ENCODE peak calls at places on chromosome 1, in six cellular contexts. H is AG04450, V is mesothelial cell of epicardium, T is right atrium auricular region, E is cardiac fibroblast, R is OCI-LY7. K is an unnamed sample.

GRCh38 chr1:54703471-54703870 is 12.2 kb upstream of the TTC4 start:
- DNase-seq in H (no peak), V (no peak), T (no peak), E (no peak), R (no peak), K (no peak)

GRCh38 chr1:245418029-245418428 is 263.2 kb downstream of the KIF26B start:
- DNase-seq in H (no peak), V (no peak), T (no peak), E (no peak), R (no peak), K (no peak)

GRCh38 chr1:234535763-234536515 is 57.0 kb upstream of the TARBP1 start:
- DNase-seq in H (no peak), V (no peak), T (peak; percentile 90), E (peak; percentile 78), R (no peak), K (no peak)

GRCh38 chr1:83583351-83584014 is 415.4 kb downstream of the TTLL7 start:
- DNase-seq in H (no peak), V (no peak), T (no peak), E (no peak), R (no peak), K (no peak)

GRCh38 chr1:98044766-98045165 is 123.9 kb upstream of the DPYD start:
- DNase-seq in H (no peak), V (no peak), T (no peak), E (no peak), R (no peak), K (no peak)

GRCh38 chr1:2198571-2198970 is 4.0 kb upstream of the FAAP20 start:
- DNase-seq in H (no peak), V (no peak), T (no peak), E (no peak), R (no peak), K (no peak)

GRCh38 chr1:155569988-155570592 is 7.5 kb upstream of the ASH1L start:
- DNase-seq in H (no peak), V (no peak), T (no peak), E (peak; percentile 95), R (no peak), K (no peak)

GRCh38 chr1:88610687-88611086 is 73.4 kb upstream of the PKN2 start:
- DNase-seq in H (no peak), V (no peak), T (no peak), E (peak; percentile 31), R (no peak), K (no peak)

GRCh38 chr1:180256353-180257027 is 26.4 kb downstream of the LHX4 start:
- DNase-seq in H (no peak), V (no peak), T (no peak), E (no peak), R (no peak), K (no peak)

GRCh38 chr1:20150969-20151368 is 11.8 kb downstream of the PLA2G2F start:
- DNase-seq in H (no peak), V (no peak), T (no peak), E (no peak), R (no peak), K (no peak)

GRCh38 chr1:42822833-42823392 is 5.7 kb upstream of the SVBP start:
- DNase-seq in H (no peak), V (no peak), T (no peak), E (peak; percentile 43), R (no peak), K (no peak)

GRCh38 chr1:39818482-39818881 is 29.8 kb upstream of the BMP8B start:
- DNase-seq in H (no peak), V (no peak), T (no peak), E (no peak), R (no peak), K (no peak)

GRCh38 chr1:182283746-182284544 is 107.6 kb downstream of the GLUL start:
- DNase-seq in H (no peak), V (no peak), T (no peak), E (no peak), R (no peak), K (no peak)

GRCh38 chr1:29114654-29115053 is 9.0 kb downstream of the TMEM200B start:
- DNase-seq in H (no peak), V (no peak), T (no peak), E (no peak), R (no peak), K (no peak)

GRCh38 chr1:16090076-16090826 is 16.8 kb upstream of the FAM131C start:
- DNase-seq in H (no peak), V (no peak), T (no peak), E (no peak), R (no peak), K (no peak)

GRCh38 chr1:63645301-63645700 is 52.1 kb downstream of the PGM1 start:
- DNase-seq in H (no peak), V (no peak), T (no peak), E (no peak), R (no peak), K (no peak)

GRCh38 chr1:100034465-100034864 is 64.7 kb downstream of the SLC35A3 start:
- DNase-seq in H (peak; percentile 11), V (no peak), T (no peak), E (peak; percentile 53), R (peak; percentile 55), K (no peak)

GRCh38 chr1:42456754-42457089 is 379 bp downstream of the PPCS start:
- DNase-seq in H (no peak), V (no peak), T (no peak), E (peak; percentile 72), R (peak; percentile 83), K (no peak)

GRCh38 chr1:25442178-25442577 is 11.5 kb downstream of the MACO1 start:
- DNase-seq in H (no peak), V (no peak), T (no peak), E (peak; percentile 28), R (no peak), K (no peak)

GRCh38 chr1:228739826-228740225 is 4.5 kb downstream of the RHOU start:
- DNase-seq in H (no peak), V (no peak), T (no peak), E (no peak), R (no peak), K (no peak)

GRCh38 chr1:1175221-1176062 is 1.8 kb downstream of the TTLL10 start:
- DNase-seq in H (no peak), V (no peak), T (no peak), E (no peak), R (no peak), K (no peak)

GRCh38 chr1:27527857-27528700 is 38.1 kb upstream of the WASF2 start:
- DNase-seq in H (no peak), V (peak; percentile 76), T (no peak), E (no peak), R (peak; percentile 75), K (no peak)

GRCh38 chr1:100759188-100759587 is 39.6 kb downstream of the VCAM1 start:
- DNase-seq in H (no peak), V (no peak), T (no peak), E (no peak), R (no peak), K (no peak)

GRCh38 chr1:200342511-200343400 is 67.1 kb downstream of the ZNF281 start:
- DNase-seq in H (no peak), V (no peak), T (no peak), E (peak; percentile 66), R (no peak), K (no peak)

GRCh38 chr1:10617931-10618885 is 143.5 kb downstream of the PEX14 start:
- DNase-seq in H (no peak), V (no peak), T (no peak), E (no peak), R (no peak), K (no peak)

GRCh38 chr1:216847385-216848036 is 124.3 kb upstream of the ESRRG start:
- DNase-seq in H (peak; percentile 7), V (no peak), T (no peak), E (peak; percentile 25), R (no peak), K (no peak)

GRCh38 chr1:231421971-231422797 is at the start of gene EGLN1:
- DNase-seq in H (peak; percentile 65), V (peak; percentile 85), T (peak; percentile 78), E (peak; percentile 85), R (peak; percentile 89), K (peak; percentile 91)
- TF ChIP-seq CTCF in H (peak; percentile 32), V (no peak), T (peak; percentile 58), E (no peak), R (peak; percentile 48), K (peak; percentile 47)

DNA sequence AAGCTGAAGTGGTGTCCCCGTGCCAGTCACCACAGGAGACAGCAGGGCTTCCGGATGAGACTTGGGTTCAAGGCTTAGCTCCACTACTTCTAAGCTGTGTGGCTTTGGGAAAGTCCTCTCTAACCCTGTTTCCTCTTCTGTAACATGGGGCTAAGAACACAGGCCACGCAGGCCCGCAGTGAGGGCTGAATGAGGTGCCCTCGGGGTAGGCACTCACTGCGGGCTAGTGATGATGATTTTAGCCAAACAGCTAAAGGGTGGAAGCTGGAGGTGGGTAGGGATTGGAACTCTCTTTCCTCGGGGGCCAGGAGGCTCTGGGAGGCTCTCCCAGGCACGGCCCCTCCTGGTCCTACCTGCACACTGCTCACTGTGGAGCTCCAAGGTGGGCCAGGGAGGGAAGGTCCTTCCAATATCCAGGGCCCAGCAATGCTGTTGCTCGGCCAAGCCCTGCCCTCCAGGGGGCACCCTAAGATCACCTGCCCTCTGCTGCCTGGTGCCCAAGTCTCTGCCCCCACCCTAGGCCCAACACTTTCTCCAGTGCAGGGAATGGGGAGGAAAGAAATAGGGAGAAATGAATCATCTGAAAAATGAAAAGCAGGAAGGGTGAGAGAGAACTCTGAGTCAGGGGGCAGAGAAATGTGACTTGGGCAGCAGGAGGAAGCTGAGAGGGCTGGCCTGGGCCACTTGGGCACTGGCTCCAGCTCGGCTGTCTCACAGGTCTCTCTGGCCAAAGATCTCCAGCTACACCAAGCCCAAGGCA is 19.2 kb upstream of the EVA1B start:
- DNase-seq in H (no peak), V (no peak), T (no peak), E (peak; percentile 84), R (peak; percentile 55), K (no peak)
- TF ChIP-seq CTCF in H (peak; percentile 64), V (no peak), T (peak; percentile 78), E (peak; percentile 77), R (peak; percentile 81), K (peak; percentile 68)

GRCh38 chr1:72620453-72620852 is 338.1 kb upstream of the NEGR1 start:
- DNase-seq in H (no peak), V (no peak), T (no peak), E (no peak), R (no peak), K (no peak)

DNA sequence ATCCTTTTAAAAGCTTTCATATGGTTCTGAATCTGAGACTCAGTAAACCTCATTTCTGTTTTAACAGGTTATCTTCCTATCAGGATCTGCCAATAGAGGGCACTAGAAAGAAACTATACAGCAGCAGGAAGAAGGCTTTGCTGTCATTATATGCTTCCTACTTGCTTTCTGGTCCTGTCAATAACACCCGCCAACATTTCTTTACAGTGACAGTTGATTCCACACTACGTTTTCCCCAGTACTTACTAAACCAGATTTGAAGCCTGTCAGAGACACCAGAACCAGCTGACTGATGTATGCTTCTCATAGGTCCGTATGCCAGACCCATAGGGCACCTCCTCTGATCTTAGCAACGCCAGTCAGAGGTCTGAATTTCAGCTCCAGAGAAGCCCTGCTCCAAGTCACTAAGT is 341.0 kb upstream of the NEGR1 start:
- DNase-seq in H (peak; percentile 11), V (no peak), T (no peak), E (peak; percentile 72), R (peak; percentile 37), K (no peak)
- TF ChIP-seq CTCF in H (peak; percentile 76), V (peak; percentile 27), T (peak; percentile 63), E (peak; percentile 74), R (peak; percentile 79), K (peak; percentile 75)

GRCh38 chr1:87501738-87502137 is 173.1 kb downstream of the LMO4 start:
- DNase-seq in H (no peak), V (no peak), T (no peak), E (peak; percentile 30), R (no peak), K (no peak)
- TF ChIP-seq CTCF in H (peak; percentile 32), V (no peak), T (no peak), E (no peak), R (no peak), K (peak; percentile 39)

GRCh38 chr1:12636098-12636950 is 7.6 kb upstream of the AADACL4 start:
- DNase-seq in H (no peak), V (no peak), T (peak; percentile 73), E (peak; percentile 96), R (no peak), K (no peak)
- TF ChIP-seq CTCF in H (no peak), V (no peak), T (no peak), E (no peak), R (no peak), K (no peak)